ENCODE peak calls at places on chromosomes 13 and 19, in nine cellular contexts. G is PC-3, O is hepatocyte, Z is colonic mucosa, B is left ventricle myocardium inferior, W is right lobe of liver, J is ascending aorta, C is Peyer's patch, N is IMR-90. Y is an unnamed sample.

GRCh38 chr13:75618308-75618707 is 17.8 kb upstream of the LMO7 start:
- DNase-seq in W (no peak), Z (no peak), B (no peak), G (no peak), C (no peak), J (no peak), O (no peak), N (no peak), Y (no peak)

GRCh38 chr19:12092065-12092867 is 27.7 kb downstream of the ZNF844 start:
- DNase-seq in B (peak; percentile 88), W (peak; percentile 77), C (peak; percentile 51), G (peak; percentile 37), Z (peak; percentile 88), O (peak; percentile 89), N (peak; percentile 86), J (peak; percentile 89), Y (peak; percentile 94)

GRCh38 chr13:48866204-48866603 is 109.5 kb upstream of the FNDC3A start:
- DNase-seq in J (no peak), Z (no peak), N (no peak), C (no peak), B (no peak), O (no peak), G (no peak), W (no peak), Y (no peak)

GRCh38 chr19:49165111-49165750 is 7.6 kb downstream of the TRPM4 start:
- DNase-seq in W (no peak), G (peak; percentile 71), Z (no peak), J (peak; percentile 82), C (no peak), B (peak; percentile 44), N (no peak), O (no peak), Y (no peak)

GRCh38 chr19:1287622-1288527 is 2.2 kb downstream of the EFNA2 start:
- DNase-seq in J (no peak), Z (no peak), W (no peak), C (no peak), B (no peak), N (no peak), O (no peak), G (no peak), Y (peak; percentile 62)

GRCh38 chr13:110920038-110920437 is 5.2 kb upstream of the ANKRD10 start:
- DNase-seq in O (no peak), W (no peak), N (no peak), G (peak; percentile 32), B (peak; percentile 41), C (no peak), J (no peak), Z (no peak), Y (no peak)

GRCh38 chr13:81395368-81395767 is 1054.4 kb upstream of the SPRY2 start:
- DNase-seq in N (no peak), G (no peak), B (no peak), C (no peak), O (peak; percentile 32), J (no peak), W (no peak), Z (peak; percentile 75), Y (no peak)

GRCh38 chr19:28887920-28888618 is 324.9 kb downstream of the UQCRFS1 start:
- DNase-seq in B (no peak), N (no peak), W (no peak), C (no peak), G (no peak), J (no peak), Z (no peak), O (no peak), Y (no peak)

GRCh38 chr13:48411281-48412099 is 1.4 kb downstream of the LPAR6 start:
- DNase-seq in G (peak; percentile 32), W (no peak), C (no peak), O (peak; percentile 7), Z (peak; percentile 33), N (peak; percentile 21), B (no peak), J (no peak), Y (no peak)

GRCh38 chr13:34038326-34039068 is 220.5 kb downstream of the RFC3 start:
- DNase-seq in C (no peak), O (no peak), G (no peak), B (no peak), W (no peak), J (no peak), N (no peak), Z (no peak), Y (no peak)

GRCh38 chr13:62250501-62251175 is 835.0 kb upstream of the PCDH20 start:
- DNase-seq in W (no peak), Z (no peak), B (no peak), J (no peak), C (no peak), N (no peak), G (no peak), O (peak; percentile 26), Y (peak; percentile 87)

GRCh38 chr13:74272826-74273225 is 138.6 kb upstream of the KLF12 start:
- DNase-seq in O (no peak), C (no peak), B (no peak), J (no peak), N (no peak), Z (no peak), W (no peak), G (no peak), Y (peak; percentile 15)

GRCh38 chr19:12891553-12892021 is 627 bp downstream of the GCDH start:
- DNase-seq in J (no peak), B (no peak), G (peak; percentile 23), O (no peak), N (no peak), Z (no peak), C (no peak), W (no peak), Y (no peak)

GRCh38 chr13:89965252-89965651 is 1382.2 kb upstream of the MIR17HG start:
- DNase-seq in W (no peak), Z (no peak), G (no peak), B (no peak), C (no peak), N (no peak), J (no peak), O (no peak), Y (no peak)

GRCh38 chr13:97574926-97575325 is 141.0 kb downstream of the RAP2A start:
- DNase-seq in Z (peak; percentile 41), J (no peak), G (peak; percentile 59), C (no peak), W (no peak), N (peak; percentile 52), B (peak; percentile 21), O (peak; percentile 33), Y (peak; percentile 21)

GRCh38 chr19:23531976-23532375 is 136.7 kb upstream of the ZNF91 start:
- DNase-seq in B (no peak), G (no peak), O (no peak), N (no peak), C (no peak), Z (no peak), J (no peak), W (no peak), Y (no peak)
- H3K9me3 ChIP-seq in B (peaks cover 24% of the 10 kb centered on the region), G (peaks cover 16% of the 10 kb centered on the region), O (no peaks in the 10 kb centered on the region), N (peaks cover 8% of the 10 kb centered on the region), C (no peaks in the 10 kb centered on the region), Z (no peaks in the 10 kb centered on the region), J (no peaks in the 10 kb centered on the region), W (no peaks in the 10 kb centered on the region), Y (no peaks in the 10 kb centered on the region)

GRCh38 chr19:46372901-46373572 is 26.1 kb downstream of the PPP5C start:
- DNase-seq in O (no peak), N (no peak), J (peak; percentile 69), W (peak; percentile 45), C (no peak), G (peak; percentile 5), Z (no peak), B (no peak), Y (peak; percentile 66)

GRCh38 chr19:46371371-46371901 is 24.5 kb downstream of the PPP5C start:
- DNase-seq in W (peak; percentile 39), J (peak; percentile 59), Z (no peak), B (no peak), G (no peak), O (no peak), C (no peak), N (peak; percentile 28), Y (peak; percentile 35)

GRCh38 chr19:46376241-46377153 is 29.6 kb downstream of the PPP5C start:
- DNase-seq in B (no peak), J (peak; percentile 62), C (no peak), Z (no peak), G (no peak), N (no peak), O (no peak), W (peak; percentile 37), Y (no peak)

GRCh38 chr19:46373573-46374359 is 26.9 kb downstream of the PPP5C start:
- DNase-seq in C (no peak), G (peak; percentile 95), J (peak; percentile 84), W (peak; percentile 95), O (peak; percentile 57), N (peak; percentile 50), B (peak; percentile 85), Z (peak; percentile 95), Y (peak; percentile 64)

DNA sequence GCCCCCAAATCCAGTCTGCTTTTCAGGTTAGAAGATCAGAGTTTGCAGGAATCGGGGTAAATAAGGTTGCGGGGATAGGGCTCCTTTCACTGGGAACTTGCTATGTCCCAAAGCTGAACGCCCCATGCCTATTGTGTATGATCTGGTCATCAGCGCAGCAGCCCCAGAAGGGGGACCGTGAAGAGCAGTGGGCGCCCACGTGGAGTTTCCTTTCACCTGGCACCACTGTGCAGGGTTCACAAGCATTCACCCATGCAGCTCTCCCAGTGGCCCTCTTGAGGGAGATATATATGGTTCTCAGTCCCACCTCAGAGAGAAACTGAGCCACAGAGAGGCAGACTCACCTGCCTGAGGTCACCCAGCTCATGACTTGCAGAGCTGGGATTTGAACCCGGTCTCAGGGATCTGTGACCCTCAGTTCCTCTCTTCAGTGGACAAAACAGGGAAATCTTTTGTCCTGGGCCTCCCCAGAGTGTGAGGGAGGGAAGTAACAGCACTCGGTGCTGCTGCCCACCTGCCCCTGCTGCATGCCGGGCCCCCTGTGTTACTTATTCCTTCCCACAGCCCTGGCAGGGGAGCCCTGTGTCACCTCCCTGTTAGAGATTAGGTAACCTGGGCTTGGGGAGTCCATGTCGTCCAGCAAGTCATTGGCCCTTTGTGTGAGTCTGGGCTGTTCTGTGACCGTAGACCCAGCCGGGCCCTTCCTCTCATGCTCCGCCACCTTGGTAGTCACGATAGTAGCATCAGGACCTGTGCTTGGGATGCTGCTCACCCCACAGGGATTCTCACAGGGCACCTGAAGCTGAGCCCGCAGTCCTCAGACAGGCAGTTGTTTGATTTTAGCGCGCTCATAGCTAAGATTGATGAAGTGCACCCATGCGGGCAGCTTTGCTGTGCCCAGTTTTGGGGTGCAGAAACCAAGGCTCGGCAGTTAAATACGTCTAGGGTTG is 27.9 kb downstream of the PPP5C start:
- DNase-seq in C (no peak), O (peak; percentile 3), N (no peak), B (no peak), G (no peak), W (peak; percentile 36), J (peak; percentile 60), Z (no peak), Y (no peak)
- H3K4me1 ChIP-seq in C (peaks cover 19% of the 10 kb centered on the region), O (peaks cover 24% of the 10 kb centered on the region), N (peaks cover 27% of the 10 kb centered on the region), B (peaks cover 68% of the 10 kb centered on the region), G (peaks cover 52% of the 10 kb centered on the region), W (no peaks in the 10 kb centered on the region), J (peaks cover 10% of the 10 kb centered on the region), Z (peaks cover 17% of the 10 kb centered on the region), Y (peaks cover 40% of the 10 kb centered on the region)

GRCh38 chr19:15775249-15775648 is 12.2 kb upstream of the OR10H5 start:
- DNase-seq in W (no peak), B (no peak), J (no peak), G (no peak), O (no peak), N (no peak), Z (no peak), C (no peak), Y (no peak)

GRCh38 chr19:15769586-15769985 is 17.9 kb upstream of the OR10H5 start:
- DNase-seq in O (no peak), J (no peak), B (no peak), N (no peak), Z (no peak), G (peak; percentile 13), W (no peak), C (no peak), Y (no peak)
- H3K9me3 ChIP-seq in O (no peaks in the 10 kb centered on the region), J (no peaks in the 10 kb centered on the region), B (peaks cover 39% of the 10 kb centered on the region), N (peaks cover 31% of the 10 kb centered on the region), Z (no peaks in the 10 kb centered on the region), G (no peaks in the 10 kb centered on the region), W (no peaks in the 10 kb centered on the region), C (no peaks in the 10 kb centered on the region), Y (peaks cover 18% of the 10 kb centered on the region)

GRCh38 chr19:8908066-8908465 is 75.9 kb downstream of the MBD3L1 start:
- DNase-seq in B (no peak), O (no peak), Z (no peak), J (no peak), C (no peak), G (no peak), N (no peak), W (no peak), Y (no peak)
- H3K4me1 ChIP-seq in B (no peaks in the 10 kb centered on the region), O (no peaks in the 10 kb centered on the region), Z (no peaks in the 10 kb centered on the region), J (no peaks in the 10 kb centered on the region), C (no peaks in the 10 kb centered on the region), G (no peaks in the 10 kb centered on the region), N (no peaks in the 10 kb centered on the region), W (no peaks in the 10 kb centered on the region), Y (no peaks in the 10 kb centered on the region)

Y was measured in adipocyte.